ENCODE peak calls at places on chromosomes 4 and X, in four cellular contexts. H, B, Y and A are unnamed samples.

GRCh38 chr4:26238782-26239647 is 81.8 kb upstream of the RBPJ start:
- DNase-seq in H (no peak), B (no peak), Y (peak; percentile 79), A (no peak)

GRCh38 chr4:152038238-152038637 is 277.4 kb upstream of the GATB start:
- DNase-seq in H (no peak), B (no peak), Y (no peak), A (no peak)

GRCh38 chr4:138035781-138036258 is 206.3 kb downstream of the SLC7A11 start:
- DNase-seq in H (peak; percentile 45), B (peak; percentile 16), Y (peak; percentile 3), A (no peak)

GRCh38 chrX:96563663-96564062 is 121.0 kb upstream of the DIAPH2 start:
- DNase-seq in H (no peak), B (no peak), Y (peak; percentile 91), A (no peak)

GRCh38 chrX:52558140-52558539 is 41.3 kb upstream of the XAGE1B start:
- DNase-seq in H (no peak), B (no peak), Y (no peak), A (no peak)

GRCh38 chr4:7808181-7808580 is 131.5 kb downstream of the AFAP1 start:
- DNase-seq in H (no peak), B (no peak), Y (no peak), A (no peak)

GRCh38 chr4:71941001-71941400 is 90.8 kb upstream of the NPFFR2 start:
- DNase-seq in H (peak; percentile 11), B (peak; percentile 18), Y (peak; percentile 40), A (no peak)

GRCh38 chrX:77003956-77004355 is 443.2 kb upstream of the FGF16 start:
- DNase-seq in H (no peak), B (no peak), Y (no peak), A (peak; percentile 70)

GRCh38 chr4:86401826-86402225 is 42.0 kb upstream of the MAPK10 start:
- DNase-seq in H (no peak), B (no peak), Y (no peak), A (no peak)

DNA sequence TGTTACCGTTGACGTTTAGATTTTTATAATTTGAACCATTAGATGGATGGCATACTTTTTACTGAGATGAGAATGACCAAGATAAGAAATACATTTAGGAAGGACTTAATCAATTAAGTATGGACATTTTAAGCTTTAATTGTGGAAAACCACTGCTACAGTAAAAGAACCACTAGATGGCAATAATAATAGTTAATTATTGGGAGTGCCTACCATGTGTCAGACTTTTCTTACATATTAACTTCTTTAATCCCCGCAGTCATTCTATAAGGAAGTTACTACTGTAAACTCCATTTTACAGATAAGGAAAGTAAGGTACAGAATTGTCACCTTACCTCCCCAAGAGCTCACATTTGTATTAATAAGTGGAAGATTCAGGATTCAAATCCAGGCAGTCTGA is 48.5 kb upstream of the MYOZ2 start:
- DNase-seq in H (no peak), B (no peak), Y (no peak), A (no peak)
- TF ChIP-seq CTCF in H (no peak), B (no peak), Y (peak; percentile 43), A (no peak)

GRCh38 chr4:54840992-54841768 is 183.4 kb downstream of the KIT start:
- DNase-seq in H (no peak), B (no peak), Y (no peak), A (no peak)
- TF ChIP-seq CTCF in H (no peak), B (no peak), Y (peak; percentile 59), A (no peak)

GRCh38 chr4:5389756-5390155 is 318.6 kb downstream of the EVC2 start:
- DNase-seq in H (no peak), B (no peak), Y (no peak), A (no peak)
- TF ChIP-seq CTCF in H (no peak), B (no peak), Y (peak; percentile 18), A (no peak)

DNA sequence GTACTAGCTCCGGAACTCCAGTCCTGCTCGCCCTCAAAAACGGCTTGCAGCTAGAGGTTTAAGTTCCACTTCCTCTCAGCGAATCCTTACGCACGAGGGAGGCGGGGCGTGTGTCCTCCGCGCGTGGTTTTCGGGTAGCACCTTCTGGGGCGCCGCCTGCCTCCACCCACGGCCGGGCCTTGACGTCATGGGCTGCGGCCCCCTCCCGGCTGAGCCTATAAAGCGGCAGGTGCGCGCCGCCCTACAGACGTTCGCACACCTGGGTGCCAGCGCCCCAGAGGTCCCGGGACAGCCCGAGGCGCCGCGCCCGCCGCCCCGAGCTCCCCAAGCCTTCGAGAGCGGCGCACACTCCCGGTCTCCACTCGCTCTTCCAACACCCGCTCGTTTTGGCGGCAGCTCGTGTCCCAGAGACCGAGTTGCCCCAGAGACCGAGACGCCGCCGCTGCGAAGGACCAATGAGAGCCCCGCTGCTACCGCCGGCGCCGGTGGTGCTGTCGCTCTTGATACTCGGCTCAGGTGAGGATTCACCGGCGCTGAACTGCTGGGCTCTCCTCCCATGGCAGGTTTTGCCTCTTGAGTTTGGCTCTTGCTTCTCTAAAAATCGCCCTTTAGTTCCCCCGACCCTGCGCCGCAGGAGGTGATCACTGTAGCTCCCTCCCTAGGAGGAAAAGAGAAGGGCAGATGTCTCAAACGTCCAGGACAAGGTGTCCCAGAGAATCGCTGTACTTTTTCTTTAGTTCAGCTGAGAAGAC is at the start of gene AREG:
- DNase-seq in H (peak; percentile 81), B (peak; percentile 67), Y (peak; percentile 27), A (peak; percentile 91)
- TF ChIP-seq CTCF in H (no peak), B (peak; percentile 43), Y (peak; percentile 55), A (peak; percentile 46)

GRCh38 chr4:136329042-136329662 is 1203.1 kb downstream of the PCDH18 start:
- DNase-seq in H (no peak), B (no peak), Y (no peak), A (no peak)
- TF ChIP-seq CTCF in H (no peak), B (peak; percentile 25), Y (peak; percentile 18), A (no peak)

DNA sequence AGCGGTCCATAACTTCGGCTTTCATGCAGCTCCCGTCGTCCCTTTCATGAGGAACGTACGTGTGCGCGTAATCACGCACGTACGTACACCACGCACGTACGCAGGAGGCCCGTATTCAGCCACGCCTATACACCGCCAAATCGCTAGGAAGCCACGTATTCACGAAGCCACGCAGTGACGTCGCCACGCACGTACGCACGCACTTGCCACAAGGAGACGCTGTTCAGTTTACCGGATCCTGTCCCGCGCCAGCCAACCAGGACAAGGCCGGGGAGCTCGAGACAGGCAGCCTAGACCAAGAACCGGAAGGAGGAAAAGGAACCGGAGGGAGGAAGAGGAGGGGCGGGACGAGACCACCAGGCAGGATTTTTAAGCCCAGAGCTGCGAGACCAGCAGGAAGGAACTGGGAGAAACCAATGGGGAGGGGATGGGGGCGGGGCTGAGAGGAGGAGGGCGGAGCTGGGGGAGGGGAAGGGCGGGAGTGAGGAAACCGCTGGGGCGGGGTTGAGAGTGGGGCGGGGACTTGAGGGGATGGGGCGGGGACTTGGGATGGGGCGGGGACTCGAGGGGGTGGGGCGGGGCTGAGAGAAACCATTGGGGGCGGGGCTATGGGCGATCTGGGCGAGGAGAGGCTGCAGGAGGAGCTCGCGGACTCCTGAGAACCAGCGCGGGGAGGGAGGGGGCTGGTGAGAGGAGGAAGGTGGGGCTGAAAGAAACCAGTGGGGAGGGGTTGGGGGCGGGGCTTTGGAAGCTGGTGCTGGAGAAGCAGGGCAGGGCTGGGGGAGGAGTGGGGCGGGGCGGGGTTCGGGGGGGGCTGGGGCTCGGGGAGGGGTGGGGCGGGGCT is at the start of gene EOLA2:
- DNase-seq in H (peak; percentile 71), B (peak; percentile 88), Y (peak; percentile 97), A (peak; percentile 96)
- TF ChIP-seq CTCF in H (peak; percentile 50), B (peak; percentile 24), Y (peak; percentile 60), A (peak; percentile 16)

GRCh38 chr4:1409806-1410425 is 3.7 kb upstream of the NKX1-1 start:
- DNase-seq in H (peak; percentile 36), B (no peak), Y (no peak), A (no peak)

GRCh38 chr4:1410491-1411325 is 4.5 kb upstream of the NKX1-1 start:
- DNase-seq in H (peak; percentile 76), B (peak; percentile 100), Y (no peak), A (peak; percentile 72)

GRCh38 chr4:1413221-1413663 is 7.0 kb upstream of the NKX1-1 start:
- DNase-seq in H (no peak), B (no peak), Y (no peak), A (no peak)

GRCh38 chr4:1412376-1413220 is 6.4 kb upstream of the NKX1-1 start:
- DNase-seq in H (peak; percentile 28), B (no peak), Y (no peak), A (no peak)

DNA sequence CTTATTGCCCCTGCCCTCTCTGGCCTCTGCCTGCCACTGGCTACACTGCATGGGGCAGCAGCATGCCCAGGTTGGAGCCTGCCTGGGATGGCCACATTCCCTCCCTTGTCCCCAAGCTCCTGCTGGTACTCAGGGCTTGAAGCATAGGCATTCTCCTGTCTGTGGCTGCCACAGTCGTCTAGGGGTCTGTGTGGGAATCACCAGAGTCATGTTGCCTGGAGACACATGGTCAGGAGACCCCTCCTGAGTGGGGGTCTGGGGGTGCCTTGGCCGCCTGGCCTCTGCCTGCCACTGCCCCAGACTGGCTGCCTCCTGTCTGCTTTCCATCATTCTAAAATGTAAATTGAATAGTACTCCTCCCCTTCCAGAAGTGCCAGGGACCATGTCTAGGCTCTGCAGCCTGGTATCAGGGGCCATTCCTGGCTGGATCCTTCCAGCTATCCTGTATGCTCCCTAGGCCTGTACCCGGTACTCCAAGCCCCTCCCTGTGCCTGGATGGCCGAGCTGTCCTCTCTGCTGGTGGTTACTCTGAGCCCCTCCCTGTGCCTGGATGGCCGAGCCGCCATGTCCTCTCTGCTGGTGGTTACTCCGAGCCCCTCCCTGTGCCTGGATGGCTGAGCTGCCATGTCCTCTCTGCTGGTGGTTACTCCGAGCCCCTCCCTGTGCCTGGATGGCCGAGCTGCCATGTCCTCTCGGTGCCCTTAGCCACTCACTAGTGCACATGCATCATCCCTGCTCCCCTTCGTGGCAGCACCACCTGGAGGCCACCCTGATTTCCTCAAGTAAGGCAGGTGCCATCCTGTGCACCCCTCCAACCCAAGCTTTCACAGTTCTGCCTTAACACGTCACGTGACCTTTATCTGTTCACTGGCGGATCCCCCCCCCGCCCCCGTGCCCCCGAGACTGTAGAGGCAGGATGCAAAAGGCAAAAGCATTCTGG is 5.5 kb upstream of the NKX1-1 start:
- DNase-seq in H (peak; percentile 42), B (no peak), Y (no peak), A (no peak)
- TF ChIP-seq CTCF in H (no peak), B (no peak), Y (no peak), A (no peak)